ENCODE peak calls at places on chromosome 16, in four cellular contexts. One of them, this sample, is unnamed.

GRCh38 chr16:71637398-71637797 is 11.4 kb downstream of the MARVELD3 start:
- DNase-seq in T-helper 1 cell: no peak
- DNase-seq in GDM1: no peak
- DNase-seq in AG09319: peak; percentile 19
- DNase-seq in this sample: no peak

GRCh38 chr16:81604960-81605383 is 160.4 kb downstream of the CMIP start:
- DNase-seq in AG09319: no peak
- DNase-seq in T-helper 1 cell: no peak
- DNase-seq in GDM1: no peak
- DNase-seq in this sample: no peak

GRCh38 chr16:22814330-22815105 is 556 bp downstream of the HS3ST2 start:
- DNase-seq in T-helper 1 cell: no peak
- DNase-seq in AG09319: no peak
- DNase-seq in GDM1: no peak
- DNase-seq in this sample: no peak

GRCh38 chr16:35749253-35750141 is 2290.1 kb downstream of the TP53TG3F start:
- DNase-seq in GDM1: no peak
- DNase-seq in T-helper 1 cell: no peak
- DNase-seq in AG09319: no peak
- DNase-seq in this sample: no peak

GRCh38 chr16:85057212-85057889 is 29.8 kb downstream of the KIAA0513 start:
- DNase-seq in AG09319: no peak
- DNase-seq in T-helper 1 cell: no peak
- DNase-seq in GDM1: no peak
- DNase-seq in this sample: no peak

GRCh38 chr16:85998868-85999729 is 100.1 kb downstream of the IRF8 start:
- DNase-seq in AG09319: no peak
- DNase-seq in GDM1: no peak
- DNase-seq in T-helper 1 cell: no peak
- DNase-seq in this sample: no peak

GRCh38 chr16:2428051-2428786 is 1.0 kb upstream of the CCNF start:
- DNase-seq in T-helper 1 cell: peak; percentile 5
- DNase-seq in GDM1: no peak
- DNase-seq in AG09319: no peak
- DNase-seq in this sample: no peak

GRCh38 chr16:74309789-74310781 is 13.5 kb downstream of the PSMD7 start:
- DNase-seq in GDM1: no peak
- DNase-seq in AG09319: no peak
- DNase-seq in T-helper 1 cell: no peak
- DNase-seq in this sample: peak; percentile 41

GRCh38 chr16:85422374-85423185 is 190.5 kb upstream of the GSE1 start:
- DNase-seq in AG09319: no peak
- DNase-seq in T-helper 1 cell: no peak
- DNase-seq in GDM1: no peak
- DNase-seq in this sample: no peak

GRCh38 chr16:89434490-89434889 is 55.9 kb downstream of the ANKRD11 start:
- DNase-seq in T-helper 1 cell: no peak
- DNase-seq in AG09319: no peak
- DNase-seq in GDM1: no peak
- DNase-seq in this sample: no peak

GRCh38 chr16:11315499-11315898 is 29.8 kb upstream of the RMI2 start:
- DNase-seq in GDM1: no peak
- DNase-seq in AG09319: no peak
- DNase-seq in T-helper 1 cell: no peak
- DNase-seq in this sample: no peak

GRCh38 chr16:49876716-49877129 is 20.8 kb upstream of the ZNF423 start:
- DNase-seq in AG09319: no peak
- DNase-seq in T-helper 1 cell: no peak
- DNase-seq in GDM1: no peak
- DNase-seq in this sample: no peak

GRCh38 chr16:20647736-20648135 is 49.7 kb downstream of the ACSM1 start:
- DNase-seq in GDM1: no peak
- DNase-seq in AG09319: no peak
- DNase-seq in T-helper 1 cell: no peak
- DNase-seq in this sample: no peak

GRCh38 chr16:58792188-58792587 is 58.1 kb upstream of the GOT2 start:
- DNase-seq in AG09319: no peak
- DNase-seq in GDM1: no peak
- DNase-seq in T-helper 1 cell: no peak
- DNase-seq in this sample: no peak

GRCh38 chr16:11090947-11091785 is 146.8 kb downstream of the CLEC16A start:
- DNase-seq in T-helper 1 cell: no peak
- DNase-seq in AG09319: no peak
- DNase-seq in GDM1: peak; percentile 53
- DNase-seq in this sample: no peak

GRCh38 chr16:20760346-20760745 is 3.5 kb upstream of the ACSM3 start:
- DNase-seq in T-helper 1 cell: no peak
- DNase-seq in AG09319: no peak
- DNase-seq in GDM1: no peak
- DNase-seq in this sample: no peak

GRCh38 chr16:4668313-4668960 is 24.9 kb upstream of the NUDT16L1 start:
- DNase-seq in GDM1: no peak
- DNase-seq in AG09319: no peak
- DNase-seq in T-helper 1 cell: no peak
- DNase-seq in this sample: no peak

This sample was measured in naive thymus-derived CD8-positive, alpha-beta T cell.